ENCODE peak calls at places on chromosome 22, in eight cellular contexts. One of them, this sample, is unnamed.
A peak's percentile ranks its signal among the peaks of the same experiment; 100 is the strongest.

GRCh38 chr22:43923191-43923590 is 414 bp upstream of the PNPLA3 start:
- DNase-seq in nephron progenitor cell: no peak
- DNase-seq in GM06990: no peak
- DNase-seq in heart right ventricle: no peak
- DNase-seq in ovary: no peak
- DNase-seq in psoas muscle: no peak
- DNase-seq in mammary epithelial cell: no peak
- DNase-seq in AG04450: no peak
- DNase-seq in this sample: no peak

GRCh38 chr22:50599816-50600454 is 658 bp upstream of the MAPK8IP2 start:
- DNase-seq in ovary: peak; percentile 61
- DNase-seq in heart right ventricle: peak; percentile 57
- DNase-seq in AG04450: no peak
- DNase-seq in mammary epithelial cell: peak; percentile 8
- DNase-seq in psoas muscle: peak; percentile 51
- DNase-seq in nephron progenitor cell: peak; percentile 95
- DNase-seq in GM06990: no peak
- DNase-seq in this sample: no peak

GRCh38 chr22:47574551-47574950 is 812.1 kb downstream of the TBC1D22A start:
- DNase-seq in ovary: no peak
- DNase-seq in AG04450: no peak
- DNase-seq in mammary epithelial cell: no peak
- DNase-seq in nephron progenitor cell: no peak
- DNase-seq in psoas muscle: no peak
- DNase-seq in GM06990: no peak
- DNase-seq in heart right ventricle: no peak
- DNase-seq in this sample: no peak

GRCh38 chr22:32617883-32618282 is 143.3 kb downstream of the FBXO7 start:
- DNase-seq in heart right ventricle: no peak
- DNase-seq in AG04450: no peak
- DNase-seq in mammary epithelial cell: no peak
- DNase-seq in psoas muscle: no peak
- DNase-seq in nephron progenitor cell: no peak
- DNase-seq in ovary: no peak
- DNase-seq in GM06990: no peak
- DNase-seq in this sample: no peak

GRCh38 chr22:50261615-50262459 is at the start of gene MAPK12:
- DNase-seq in mammary epithelial cell: no peak
- DNase-seq in GM06990: peak; percentile 69
- DNase-seq in ovary: peak; percentile 56
- DNase-seq in AG04450: no peak
- DNase-seq in heart right ventricle: no peak
- DNase-seq in psoas muscle: peak; percentile 69
- DNase-seq in nephron progenitor cell: peak; percentile 81
- DNase-seq in this sample: no peak

GRCh38 chr22:17807571-17808410 is 33.5 kb upstream of the BID start:
- DNase-seq in psoas muscle: peak; percentile 51
- DNase-seq in nephron progenitor cell: no peak
- DNase-seq in heart right ventricle: peak; percentile 71
- DNase-seq in ovary: no peak
- DNase-seq in GM06990: no peak
- DNase-seq in mammary epithelial cell: no peak
- DNase-seq in AG04450: peak; percentile 43
- DNase-seq in this sample: no peak

GRCh38 chr22:36891646-36892045 is 21.8 kb upstream of the CSF2RB start:
- DNase-seq in psoas muscle: no peak
- DNase-seq in AG04450: no peak
- DNase-seq in heart right ventricle: no peak
- DNase-seq in mammary epithelial cell: no peak
- DNase-seq in ovary: no peak
- DNase-seq in nephron progenitor cell: no peak
- DNase-seq in GM06990: no peak
- DNase-seq in this sample: no peak

GRCh38 chr22:42697542-42698013 is 23.1 kb downstream of the A4GALT start:
- DNase-seq in ovary: no peak
- DNase-seq in psoas muscle: peak; percentile 91
- DNase-seq in mammary epithelial cell: peak; percentile 74
- DNase-seq in heart right ventricle: peak; percentile 93
- DNase-seq in nephron progenitor cell: no peak
- DNase-seq in GM06990: no peak
- DNase-seq in AG04450: peak; percentile 44
- DNase-seq in this sample: no peak

GRCh38 chr22:38607680-38608079 is 37.7 kb upstream of the DMC1 start:
- DNase-seq in ovary: no peak
- DNase-seq in AG04450: no peak
- DNase-seq in psoas muscle: no peak
- DNase-seq in mammary epithelial cell: no peak
- DNase-seq in heart right ventricle: no peak
- DNase-seq in GM06990: no peak
- DNase-seq in nephron progenitor cell: no peak
- DNase-seq in this sample: no peak

GRCh38 chr22:20153945-20154344 is 3.1 kb upstream of the CCDC188 start:
- DNase-seq in mammary epithelial cell: no peak
- DNase-seq in AG04450: no peak
- DNase-seq in heart right ventricle: no peak
- DNase-seq in GM06990: no peak
- DNase-seq in nephron progenitor cell: no peak
- DNase-seq in psoas muscle: no peak
- DNase-seq in ovary: no peak
- DNase-seq in this sample: no peak
- TF ChIP-seq CTCF in mammary epithelial cell: no peak
- TF ChIP-seq CTCF in AG04450: no peak
- TF ChIP-seq CTCF in heart right ventricle: no peak
- TF ChIP-seq CTCF in GM06990: no peak
- TF ChIP-seq CTCF in nephron progenitor cell: no peak
- TF ChIP-seq CTCF in psoas muscle: no peak
- TF ChIP-seq CTCF in ovary: no peak
- TF ChIP-seq CTCF in this sample: no peak

DNA sequence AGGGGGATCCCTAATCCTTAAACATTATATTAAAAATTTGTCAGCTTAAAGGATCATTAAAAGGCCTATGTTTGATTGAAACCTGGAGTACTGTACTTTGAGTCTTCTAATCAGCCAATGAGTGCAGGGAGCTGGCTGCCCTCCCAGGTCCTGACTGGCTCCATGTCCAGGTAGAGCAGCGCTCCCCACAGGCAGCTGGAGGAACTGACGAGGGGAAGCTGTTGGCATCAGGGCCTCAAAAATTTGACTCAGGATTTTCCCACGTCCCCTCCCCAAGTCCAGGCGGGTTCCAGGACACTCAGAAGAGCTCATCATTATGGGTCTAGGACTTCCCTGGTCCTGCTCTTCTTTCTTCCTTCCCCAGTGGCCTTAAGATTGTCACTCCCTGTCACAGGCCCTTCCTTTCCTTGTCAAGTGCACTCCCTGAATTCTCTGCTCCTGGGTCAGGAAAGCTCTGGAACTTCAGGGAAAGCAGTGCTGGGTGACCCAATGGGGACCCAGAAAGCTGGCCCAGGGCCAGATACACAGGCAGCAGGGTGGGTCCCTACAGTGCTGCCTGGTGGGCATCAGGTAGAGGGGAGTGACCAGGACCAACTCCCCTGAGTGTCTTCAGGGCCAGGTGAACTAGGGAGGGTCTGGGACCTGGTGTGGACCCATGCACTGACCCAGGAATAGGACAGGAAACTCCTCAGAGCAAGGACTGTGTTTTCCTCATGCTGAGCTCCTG is 65.5 kb downstream of the GGTLC2 start:
- DNase-seq in mammary epithelial cell: no peak
- DNase-seq in psoas muscle: no peak
- DNase-seq in nephron progenitor cell: peak; percentile 36
- DNase-seq in AG04450: no peak
- DNase-seq in heart right ventricle: no peak
- DNase-seq in GM06990: no peak
- DNase-seq in ovary: no peak
- DNase-seq in this sample: no peak
- TF ChIP-seq CTCF in mammary epithelial cell: peak; percentile 20
- TF ChIP-seq CTCF in psoas muscle: no peak
- TF ChIP-seq CTCF in nephron progenitor cell: peak; percentile 34
- TF ChIP-seq CTCF in AG04450: no peak
- TF ChIP-seq CTCF in heart right ventricle: no peak
- TF ChIP-seq CTCF in GM06990: no peak
- TF ChIP-seq CTCF in ovary: no peak
- TF ChIP-seq CTCF in this sample: no peak

GRCh38 chr22:27756212-27756660 is 45.3 kb downstream of the MN1 start:
- DNase-seq in mammary epithelial cell: no peak
- DNase-seq in GM06990: no peak
- DNase-seq in psoas muscle: no peak
- DNase-seq in heart right ventricle: no peak
- DNase-seq in ovary: no peak
- DNase-seq in nephron progenitor cell: no peak
- DNase-seq in AG04450: no peak
- DNase-seq in this sample: no peak

GRCh38 chr22:27752771-27753170 is 48.8 kb downstream of the MN1 start:
- DNase-seq in AG04450: no peak
- DNase-seq in GM06990: no peak
- DNase-seq in nephron progenitor cell: no peak
- DNase-seq in mammary epithelial cell: peak; percentile 93
- DNase-seq in ovary: peak; percentile 54
- DNase-seq in heart right ventricle: peak; percentile 56
- DNase-seq in psoas muscle: peak; percentile 74
- DNase-seq in this sample: no peak

GRCh38 chr22:27754888-27755480 is 46.6 kb downstream of the MN1 start:
- DNase-seq in ovary: no peak
- DNase-seq in heart right ventricle: no peak
- DNase-seq in psoas muscle: no peak
- DNase-seq in mammary epithelial cell: no peak
- DNase-seq in nephron progenitor cell: no peak
- DNase-seq in GM06990: no peak
- DNase-seq in AG04450: no peak
- DNase-seq in this sample: no peak

GRCh38 chr22:27755521-27756211 is 45.9 kb downstream of the MN1 start:
- DNase-seq in psoas muscle: no peak
- DNase-seq in AG04450: no peak
- DNase-seq in GM06990: no peak
- DNase-seq in heart right ventricle: no peak
- DNase-seq in ovary: no peak
- DNase-seq in nephron progenitor cell: no peak
- DNase-seq in mammary epithelial cell: no peak
- DNase-seq in this sample: no peak

GRCh38 chr22:27754247-27754887 is 47.2 kb downstream of the MN1 start:
- DNase-seq in psoas muscle: no peak
- DNase-seq in AG04450: no peak
- DNase-seq in GM06990: no peak
- DNase-seq in mammary epithelial cell: peak; percentile 92
- DNase-seq in ovary: no peak
- DNase-seq in nephron progenitor cell: no peak
- DNase-seq in heart right ventricle: no peak
- DNase-seq in this sample: no peak
- TF ChIP-seq CTCF in psoas muscle: no peak
- TF ChIP-seq CTCF in AG04450: no peak
- TF ChIP-seq CTCF in GM06990: no peak
- TF ChIP-seq CTCF in mammary epithelial cell: no peak
- TF ChIP-seq CTCF in ovary: no peak
- TF ChIP-seq CTCF in nephron progenitor cell: no peak
- TF ChIP-seq CTCF in heart right ventricle: no peak
- TF ChIP-seq CTCF in this sample: no peak

GRCh38 chr22:23353696-23354095 is 173.4 kb downstream of the BCR start:
- DNase-seq in ovary: no peak
- DNase-seq in heart right ventricle: no peak
- DNase-seq in nephron progenitor cell: no peak
- DNase-seq in mammary epithelial cell: no peak
- DNase-seq in AG04450: no peak
- DNase-seq in GM06990: no peak
- DNase-seq in psoas muscle: no peak
- DNase-seq in this sample: no peak
- TF ChIP-seq CTCF in ovary: no peak
- TF ChIP-seq CTCF in heart right ventricle: no peak
- TF ChIP-seq CTCF in nephron progenitor cell: no peak
- TF ChIP-seq CTCF in mammary epithelial cell: no peak
- TF ChIP-seq CTCF in AG04450: no peak
- TF ChIP-seq CTCF in GM06990: no peak
- TF ChIP-seq CTCF in psoas muscle: no peak
- TF ChIP-seq CTCF in this sample: no peak

GRCh38 chr22:20952544-20953341 is 14.3 kb upstream of the AIFM3 start:
- DNase-seq in psoas muscle: no peak
- DNase-seq in nephron progenitor cell: no peak
- DNase-seq in AG04450: no peak
- DNase-seq in ovary: no peak
- DNase-seq in mammary epithelial cell: no peak
- DNase-seq in heart right ventricle: no peak
- DNase-seq in GM06990: no peak
- DNase-seq in this sample: no peak
- TF ChIP-seq CTCF in psoas muscle: no peak
- TF ChIP-seq CTCF in nephron progenitor cell: no peak
- TF ChIP-seq CTCF in AG04450: no peak
- TF ChIP-seq CTCF in ovary: no peak
- TF ChIP-seq CTCF in mammary epithelial cell: no peak
- TF ChIP-seq CTCF in heart right ventricle: no peak
- TF ChIP-seq CTCF in GM06990: no peak
- TF ChIP-seq CTCF in this sample: no peak

GRCh38 chr22:22953796-22954195 is 66.2 kb downstream of the IGLL5 start:
- DNase-seq in AG04450: no peak
- DNase-seq in ovary: no peak
- DNase-seq in GM06990: no peak
- DNase-seq in heart right ventricle: no peak
- DNase-seq in psoas muscle: no peak
- DNase-seq in mammary epithelial cell: no peak
- DNase-seq in nephron progenitor cell: no peak
- DNase-seq in this sample: no peak

GRCh38 chr22:22957090-22957489 is 69.5 kb downstream of the IGLL5 start:
- DNase-seq in AG04450: no peak
- DNase-seq in ovary: no peak
- DNase-seq in nephron progenitor cell: no peak
- DNase-seq in psoas muscle: no peak
- DNase-seq in mammary epithelial cell: no peak
- DNase-seq in heart right ventricle: no peak
- DNase-seq in GM06990: no peak
- DNase-seq in this sample: no peak

GRCh38 chr22:22955276-22955798 is 67.7 kb downstream of the IGLL5 start:
- DNase-seq in heart right ventricle: no peak
- DNase-seq in ovary: no peak
- DNase-seq in mammary epithelial cell: peak; percentile 45
- DNase-seq in nephron progenitor cell: no peak
- DNase-seq in psoas muscle: no peak
- DNase-seq in AG04450: no peak
- DNase-seq in GM06990: no peak
- DNase-seq in this sample: no peak

GRCh38 chr22:22958621-22959020 is 71.0 kb downstream of the IGLL5 start:
- DNase-seq in psoas muscle: no peak
- DNase-seq in heart right ventricle: no peak
- DNase-seq in GM06990: no peak
- DNase-seq in mammary epithelial cell: no peak
- DNase-seq in ovary: no peak
- DNase-seq in nephron progenitor cell: no peak
- DNase-seq in AG04450: no peak
- DNase-seq in this sample: no peak

GRCh38 chr22:22955866-22956535 is 68.4 kb downstream of the IGLL5 start:
- DNase-seq in GM06990: no peak
- DNase-seq in mammary epithelial cell: peak; percentile 41
- DNase-seq in psoas muscle: peak; percentile 43
- DNase-seq in nephron progenitor cell: peak; percentile 73
- DNase-seq in AG04450: peak; percentile 41
- DNase-seq in ovary: peak; percentile 61
- DNase-seq in heart right ventricle: peak; percentile 72
- DNase-seq in this sample: peak; percentile 68
- TF ChIP-seq CTCF in GM06990: peak; percentile 79
- TF ChIP-seq CTCF in mammary epithelial cell: peak; percentile 85
- TF ChIP-seq CTCF in psoas muscle: peak; percentile 80
- TF ChIP-seq CTCF in nephron progenitor cell: peak; percentile 81
- TF ChIP-seq CTCF in AG04450: peak; percentile 87
- TF ChIP-seq CTCF in ovary: peak; percentile 80
- TF ChIP-seq CTCF in heart right ventricle: peak; percentile 87
- TF ChIP-seq CTCF in this sample: peak; percentile 83

This sample was measured in CD14-positive monocyte.